ENCODE peak calls at places on chromosomes 12 and 14, in eight cellular contexts. E, F, M, D, S, G, O and L are unnamed samples. For H3K27me3 and H3K36me3, the result is how much of the 10 kb centered on the place peaks cover.

GRCh38 chr14:94458558-94459200 is 6.1 kb upstream of the SERPINA11 start:
- DNase-seq in E (no peak), F (no peak), M (no peak), D (no peak), S (no peak), G (no peak), O (peak), L (no peak)

GRCh38 chr12:116461060-116461459 is 98.1 kb upstream of the MAP1LC3B2 start:
- DNase-seq in E (no peak), F (no peak), M (no peak), D (no peak), S (no peak), G (no peak), O (no peak), L (no peak)

GRCh38 chr14:99671230-99672224 is 12.6 kb upstream of the CYP46A1 start:
- DNase-seq in E (peak), F (peak), M (no peak), D (no peak), S (no peak), G (no peak), O (no peak), L (no peak)

GRCh38 chr14:100336618-100337530 is 13.7 kb downstream of the SLC25A47 start:
- DNase-seq in E (no peak), F (no peak), M (no peak), D (no peak), S (no peak), G (no peak), O (no peak), L (no peak)

GRCh38 chr14:69242311-69243224 is 17.4 kb upstream of the GALNT16 start:
- DNase-seq in E (peak), F (peak), M (no peak), D (peak), S (peak), G (no peak), O (peak), L (peak)

GRCh38 chr12:46825526-46826414 is at the start of gene SLC38A4:
- DNase-seq in E (peak), F (peak), M (peak), D (no peak), S (no peak), G (peak), O (peak), L (no peak)

GRCh38 chr12:110922652-110923051 is 2.3 kb upstream of the MYL2 start:
- DNase-seq in E (no peak), F (peak), M (no peak), D (no peak), S (no peak), G (no peak), O (no peak), L (no peak)

GRCh38 chr12:442235-442884 is 17.4 kb upstream of the B4GALNT3 start:
- DNase-seq in E (peak), F (peak), M (no peak), D (peak), S (peak), G (no peak), O (peak), L (no peak)

GRCh38 chr12:232731-233614 is 19.0 kb upstream of the SLC6A12 start:
- DNase-seq in E (no peak), F (no peak), M (no peak), D (no peak), S (peak), G (no peak), O (peak), L (no peak)

GRCh38 chr12:19006626-19007025 is 122.9 kb upstream of the PLEKHA5 start:
- DNase-seq in E (no peak), F (no peak), M (no peak), D (no peak), S (no peak), G (no peak), O (no peak), L (no peak)

GRCh38 chr12:62133440-62133839 is 126.8 kb upstream of the USP15 start:
- DNase-seq in E (no peak), F (no peak), M (no peak), D (no peak), S (no peak), G (no peak), O (no peak), L (no peak)
- H3K27me3 ChIP-seq in E (under half), F (under half), M (under half), D (under half), S (under half), G (under half), O (under half), L (under half)

GRCh38 chr12:57530396-57531142 is 7.9 kb downstream of the MBD6 start:
- DNase-seq in E (no peak), F (no peak), M (no peak), D (no peak), S (peak), G (no peak), O (no peak), L (no peak)
- H3K36me3 ChIP-seq in E (under half), F (under half), M (under half), D (half or more), S (half or more), G (half or more), O (under half), L (half or more)

DNA sequence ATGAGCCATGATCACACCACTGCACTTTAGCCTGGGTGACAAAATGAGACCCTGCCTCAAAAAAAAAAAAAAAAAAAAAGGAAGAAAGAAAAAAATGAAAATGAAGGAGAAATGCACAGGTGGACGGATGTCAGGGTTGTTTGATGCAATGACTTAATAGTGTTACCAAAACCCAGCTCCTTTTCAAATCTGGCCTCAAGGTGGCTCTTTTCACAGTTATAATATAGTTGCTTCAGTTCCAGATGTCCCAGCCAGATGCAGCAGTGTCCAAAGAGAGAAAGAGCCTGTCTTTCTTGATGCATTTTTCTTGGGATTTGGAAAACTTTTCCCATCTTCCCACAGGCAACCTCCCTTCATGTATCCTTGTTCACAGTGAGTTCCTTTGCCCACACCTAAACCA is 36.5 kb downstream of the KCNMB4 start:
- DNase-seq in E (no peak), F (no peak), M (no peak), D (no peak), S (no peak), G (no peak), O (no peak), L (no peak)
- TF ChIP-seq CTCF in E (no peak), F (no peak), M (no peak), D (no peak), S (no peak), G (no peak), O (no peak), L (peak)

DNA sequence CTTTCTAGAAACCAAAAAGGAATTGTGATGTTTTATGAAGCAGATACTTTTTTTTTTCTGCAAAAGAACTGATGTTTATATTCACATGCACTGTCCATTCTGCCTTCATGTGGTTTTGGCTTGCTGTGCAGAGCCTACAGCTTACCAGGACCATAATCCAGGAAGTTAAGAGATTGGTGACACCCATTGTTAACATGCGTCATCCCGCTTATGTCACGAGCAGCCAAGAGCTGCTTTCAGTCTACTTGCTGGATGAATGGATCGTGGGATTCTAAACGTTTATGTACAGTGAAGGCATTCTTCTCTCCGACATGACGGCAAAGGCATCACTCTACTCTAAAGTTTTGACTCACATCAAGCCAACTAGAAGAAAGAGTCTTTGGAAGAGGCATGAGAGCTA is 76.6 kb downstream of the PAX9 start:
- DNase-seq in E (no peak), F (no peak), M (no peak), D (no peak), S (no peak), G (no peak), O (no peak), L (no peak)
- H3K27me3 ChIP-seq in E (under half), F (under half), M (under half), D (under half), S (under half), G (under half), O (under half), L (under half)